ENCODE peak calls at places on chromosomes 2 and 18, in five cellular contexts. Q, N, T, O and E are unnamed samples.

GRCh38 chr2:224442092-224442999 is 40.4 kb upstream of the FAM124B start:
- DNase-seq in N (no peak), Q (peak), T (no peak), O (no peak), E (no peak)

GRCh38 chr2:173058097-173058496 is 17.5 kb upstream of the MAP3K20 start:
- DNase-seq in T (no peak), O (no peak), N (no peak), Q (no peak), E (no peak)

GRCh38 chr2:207683879-207684627 is 27.4 kb upstream of the CCNYL1 start:
- DNase-seq in O (no peak), Q (no peak), T (no peak), N (no peak), E (no peak)

GRCh38 chr2:128692895-128693519 is 374.3 kb upstream of the HS6ST1 start:
- DNase-seq in Q (no peak), T (no peak), O (no peak), N (no peak), E (no peak)

GRCh38 chr2:15334650-15335326 is 226.3 kb downstream of the NBAS start:
- DNase-seq in N (no peak), Q (peak), T (no peak), O (no peak), E (peak)

GRCh38 chr2:60484080-60484737 is 69.2 kb downstream of the BCL11A start:
- DNase-seq in N (no peak), T (no peak), Q (no peak), O (no peak), E (no peak)

GRCh38 chr2:54855434-54855833 is 132.0 kb downstream of the EML6 start:
- DNase-seq in T (no peak), Q (no peak), O (no peak), N (no peak), E (no peak)

GRCh38 chr2:74146929-74147728 is 583 bp downstream of the BOLA3 start:
- DNase-seq in O (no peak), Q (no peak), T (peak), N (no peak), E (no peak)

GRCh38 chr2:72139871-72140620 is 7.6 kb downstream of the CYP26B1 start:
- DNase-seq in T (no peak), O (no peak), N (no peak), Q (no peak), E (no peak)

GRCh38 chr2:12050381-12050780 is 303.9 kb downstream of the LPIN1 start:
- DNase-seq in Q (no peak), N (no peak), O (no peak), T (no peak), E (no peak)

GRCh38 chr18:37671119-37671518 is 105.5 kb upstream of the CELF4 start:
- DNase-seq in T (no peak), Q (no peak), O (no peak), N (no peak), E (no peak)